ENCODE peak calls at places on chromosome 13, in nine cellular contexts. W is hepatocyte, I is mammary epithelial cell, G is GM23248, S is HAP-1, H is NT2/D1, O is heart left ventricle, P is aorta, C is astrocyte. A is an unnamed sample.

GRCh38 chr13:59458908-59459579 is 704.7 kb downstream of the DIAPH3 start:
- DNase-seq in W (no peak), I (no peak), G (peak; percentile 48), S (no peak), H (no peak), O (peak; percentile 36), P (no peak), C (peak; percentile 86), A (peak; percentile 96)

GRCh38 chr13:85709721-85710120 is 89.5 kb downstream of the SLITRK6 start:
- DNase-seq in W (no peak), I (no peak), G (no peak), S (no peak), H (no peak), O (no peak), P (no peak), C (no peak), A (no peak)

GRCh38 chr13:26968431-26969335 is 202.9 kb downstream of the USP12 start:
- DNase-seq in W (peak; percentile 87), I (no peak), G (peak; percentile 32), S (no peak), H (no peak), O (no peak), P (no peak), C (no peak), A (peak; percentile 29)

GRCh38 chr13:39688699-39689405 is 33.4 kb downstream of the COG6 start:
- DNase-seq in W (no peak), I (no peak), G (peak; percentile 23), S (no peak), H (no peak), O (no peak), P (no peak), C (peak; percentile 72), A (peak; percentile 74)

GRCh38 chr13:83340170-83340569 is 542.1 kb downstream of the SLITRK1 start:
- DNase-seq in W (peak; percentile 11), I (no peak), G (no peak), S (no peak), H (no peak), O (no peak), P (no peak), C (no peak), A (no peak)

GRCh38 chr13:75365724-75366173 is 116.2 kb downstream of the TBC1D4 start:
- DNase-seq in W (no peak), I (peak; percentile 94), G (peak; percentile 94), S (no peak), H (no peak), O (no peak), P (no peak), C (peak; percentile 94), A (peak; percentile 52)

GRCh38 chr13:48826039-48826438 is 149.7 kb upstream of the FNDC3A start:
- DNase-seq in W (no peak), I (no peak), G (no peak), S (no peak), H (no peak), O (no peak), P (no peak), C (no peak), A (no peak)

GRCh38 chr13:35086667-35087066 is 144.6 kb downstream of the NBEA start:
- DNase-seq in W (no peak), I (peak; percentile 37), G (peak; percentile 1), S (no peak), H (no peak), O (no peak), P (no peak), C (peak; percentile 20), A (peak; percentile 39)

GRCh38 chr13:51955841-51956603 is 55.2 kb downstream of the ATP7B start:
- DNase-seq in W (no peak), I (no peak), G (no peak), S (no peak), H (no peak), O (no peak), P (no peak), C (no peak), A (no peak)

GRCh38 chr13:51956717-51957116 is 54.5 kb downstream of the ATP7B start:
- DNase-seq in W (no peak), I (no peak), G (no peak), S (no peak), H (no peak), O (no peak), P (no peak), C (no peak), A (no peak)

GRCh38 chr13:51959773-51960172 is 51.5 kb downstream of the ATP7B start:
- DNase-seq in W (peak; percentile 30), I (no peak), G (no peak), S (no peak), H (no peak), O (no peak), P (no peak), C (no peak), A (no peak)

GRCh38 chr13:51958217-51958547 is 53.1 kb downstream of the ATP7B start:
- DNase-seq in W (peak; percentile 60), I (no peak), G (no peak), S (no peak), H (no peak), O (no peak), P (no peak), C (no peak), A (no peak)

GRCh38 chr13:51957377-51958216 is 53.7 kb downstream of the ATP7B start:
- DNase-seq in W (no peak), I (no peak), G (no peak), S (no peak), H (no peak), O (no peak), P (no peak), C (no peak), A (no peak)
- H3K4me1 ChIP-seq in W (peaks cover 13% of the 10 kb centered on the region), I (no peaks in the 10 kb centered on the region), G (no peaks in the 10 kb centered on the region), S (no peaks in the 10 kb centered on the region), H (no peaks in the 10 kb centered on the region), O (no peaks in the 10 kb centered on the region), P (no peaks in the 10 kb centered on the region), C (no peaks in the 10 kb centered on the region), A (no peaks in the 10 kb centered on the region)

DNA sequence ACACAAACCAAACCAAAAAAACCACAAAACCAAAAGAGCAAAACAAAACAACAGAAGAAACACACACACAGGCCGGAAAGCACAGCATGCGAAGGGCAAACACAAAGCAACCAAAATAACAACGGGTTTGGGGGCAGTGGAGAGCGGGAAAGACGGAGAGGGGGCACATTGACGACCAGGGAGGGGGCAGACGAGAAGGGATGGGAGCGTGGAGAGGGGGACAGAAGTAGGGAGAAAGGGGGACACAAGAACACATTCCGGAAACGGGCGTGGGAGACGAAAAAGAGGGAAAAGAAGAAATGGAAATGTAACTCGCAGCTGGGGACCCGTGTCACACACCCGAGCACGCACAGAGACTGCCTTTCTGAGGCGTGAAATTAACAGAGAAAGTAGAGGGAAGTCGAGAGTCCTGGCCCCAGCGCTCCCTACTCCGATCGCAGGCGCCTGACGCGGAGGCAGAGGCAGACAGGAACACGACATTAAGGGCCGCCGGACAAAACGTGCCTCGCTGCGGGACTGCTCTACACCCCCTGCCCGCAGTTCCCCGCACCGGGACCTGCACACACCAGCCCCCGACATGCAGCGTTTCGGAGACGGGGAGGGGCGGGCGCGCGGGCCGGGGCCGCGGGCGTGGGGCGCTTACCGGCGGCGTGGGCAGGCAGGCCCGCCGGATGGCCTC is 652 bp downstream of the POU4F1 start:
- DNase-seq in W (no peak), I (no peak), G (no peak), S (no peak), H (no peak), O (no peak), P (no peak), C (no peak), A (no peak)
- H3K4me1 ChIP-seq in W (peaks cover 10% of the 10 kb centered on the region), I (peaks cover 11% of the 10 kb centered on the region), G (no peaks in the 10 kb centered on the region), S (peaks cover 2% of the 10 kb centered on the region), H (peaks cover 9% of the 10 kb centered on the region), O (peaks cover 41% of the 10 kb centered on the region), P (no peaks in the 10 kb centered on the region), C (peaks cover 7% of the 10 kb centered on the region), A (peaks cover 3% of the 10 kb centered on the region)

GRCh38 chr13:45328661-45329105 is 12.3 kb downstream of the TPT1 start:
- DNase-seq in W (no peak), I (no peak), G (peak; percentile 50), S (no peak), H (no peak), O (no peak), P (no peak), C (peak; percentile 92), A (peak; percentile 92)
- H3K4me1 ChIP-seq in W (no peaks in the 10 kb centered on the region), I (peaks cover 72% of the 10 kb centered on the region), G (peaks cover 54% of the 10 kb centered on the region), S (peaks cover 2% of the 10 kb centered on the region), H (no peaks in the 10 kb centered on the region), O (peaks cover 63% of the 10 kb centered on the region), P (peaks cover 7% of the 10 kb centered on the region), C (peaks cover 49% of the 10 kb centered on the region), A (peaks cover 24% of the 10 kb centered on the region)

GRCh38 chr13:51646041-51646670 is 61.9 kb downstream of the WDFY2 start:
- DNase-seq in W (no peak), I (no peak), G (no peak), S (no peak), H (no peak), O (no peak), P (no peak), C (no peak), A (no peak)

GRCh38 chr13:51645154-51645650 is 60.9 kb downstream of the WDFY2 start:
- DNase-seq in W (peak; percentile 47), I (peak; percentile 63), G (peak; percentile 95), S (no peak), H (no peak), O (no peak), P (no peak), C (peak; percentile 65), A (peak; percentile 90)

GRCh38 chr13:51644649-51645048 is 60.4 kb downstream of the WDFY2 start:
- DNase-seq in W (no peak), I (peak; percentile 40), G (peak; percentile 75), S (no peak), H (no peak), O (no peak), P (peak; percentile 60), C (peak; percentile 60), A (peak; percentile 73)

GRCh38 chr13:51643882-51644281 is 59.6 kb downstream of the WDFY2 start:
- DNase-seq in W (no peak), I (peak; percentile 81), G (peak; percentile 94), S (no peak), H (no peak), O (no peak), P (no peak), C (peak; percentile 96), A (peak; percentile 90)

GRCh38 chr13:51643114-51643881 is 59.0 kb downstream of the WDFY2 start:
- DNase-seq in W (no peak), I (peak; percentile 86), G (peak; percentile 94), S (no peak), H (peak; percentile 22), O (no peak), P (no peak), C (peak; percentile 93), A (peak; percentile 81)
- H3K4me1 ChIP-seq in W (peaks cover 21% of the 10 kb centered on the region), I (peaks cover 53% of the 10 kb centered on the region), G (peaks cover 67% of the 10 kb centered on the region), S (peaks cover 48% of the 10 kb centered on the region), H (no peaks in the 10 kb centered on the region), O (peaks cover 35% of the 10 kb centered on the region), P (no peaks in the 10 kb centered on the region), C (peaks cover 44% of the 10 kb centered on the region), A (peaks cover 20% of the 10 kb centered on the region)

GRCh38 chr13:20891034-20891433 is 11.5 kb downstream of the XPO4 start:
- DNase-seq in W (no peak), I (no peak), G (no peak), S (no peak), H (no peak), O (no peak), P (no peak), C (no peak), A (no peak)

DNA sequence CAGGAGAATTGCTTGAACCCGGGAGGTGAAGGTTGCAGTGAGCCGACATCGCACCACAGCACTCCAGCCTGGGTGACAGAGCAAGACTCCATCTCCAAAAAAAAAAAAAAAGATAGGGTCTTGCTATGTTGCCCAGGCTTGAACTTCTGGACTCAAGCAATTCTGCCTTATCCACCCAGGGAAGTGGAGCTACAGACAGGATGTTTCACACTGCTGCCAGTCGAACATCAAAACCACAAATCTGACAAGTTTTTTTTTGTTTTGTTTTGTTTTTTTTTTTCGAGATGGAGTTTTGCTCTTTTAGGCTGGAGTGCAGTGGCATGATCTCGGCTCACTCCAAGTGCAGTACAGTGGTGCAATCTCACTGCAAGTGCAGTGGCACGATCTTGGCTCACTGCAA is 10.8 kb downstream of the XPO4 start:
- DNase-seq in W (no peak), I (no peak), G (no peak), S (no peak), H (no peak), O (no peak), P (no peak), C (no peak), A (no peak)
- H3K4me1 ChIP-seq in W (no peaks in the 10 kb centered on the region), I (no peaks in the 10 kb centered on the region), G (no peaks in the 10 kb centered on the region), S (no peaks in the 10 kb centered on the region), H (no peaks in the 10 kb centered on the region), O (peaks cover 5% of the 10 kb centered on the region), P (no peaks in the 10 kb centered on the region), C (no peaks in the 10 kb centered on the region), A (no peaks in the 10 kb centered on the region)